ENCODE peak calls at places on chromosomes 16 and 17, in six cellular contexts. One of them, this sample, is unnamed.

GRCh38 chr17:2137342-2138098 is 82.6 kb downstream of the HIC1 start:
- DNase-seq in K562: no peak
- DNase-seq in A549: no peak
- DNase-seq in GM12878: peak
- DNase-seq in endothelial cell of umbilical vein: no peak
- DNase-seq in HepG2: no peak
- DNase-seq in this sample: peak

GRCh38 chr16:19136549-19137196 is 22.9 kb downstream of the ITPRIPL2 start:
- DNase-seq in GM12878: no peak
- DNase-seq in A549: no peak
- DNase-seq in K562: no peak
- DNase-seq in HepG2: no peak
- DNase-seq in endothelial cell of umbilical vein: no peak
- DNase-seq in this sample: peak

GRCh38 chr16:51898872-51899271 is 648.1 kb downstream of the TOX3 start:
- DNase-seq in HepG2: no peak
- DNase-seq in K562: no peak
- DNase-seq in GM12878: no peak
- DNase-seq in endothelial cell of umbilical vein: no peak
- DNase-seq in A549: no peak
- DNase-seq in this sample: no peak

GRCh38 chr16:85166281-85166680 is 54.0 kb upstream of the CIBAR2 start:
- DNase-seq in endothelial cell of umbilical vein: no peak
- DNase-seq in GM12878: no peak
- DNase-seq in K562: no peak
- DNase-seq in HepG2: no peak
- DNase-seq in A549: no peak
- DNase-seq in this sample: no peak

GRCh38 chr16:55248494-55248893 is 75.5 kb upstream of the IRX6 start:
- DNase-seq in K562: no peak
- DNase-seq in HepG2: no peak
- DNase-seq in endothelial cell of umbilical vein: no peak
- DNase-seq in GM12878: no peak
- DNase-seq in A549: no peak
- DNase-seq in this sample: no peak

GRCh38 chr17:69466905-69467630 is 52.6 kb downstream of the MAP2K6 start:
- DNase-seq in A549: no peak
- DNase-seq in endothelial cell of umbilical vein: peak
- DNase-seq in K562: no peak
- DNase-seq in GM12878: no peak
- DNase-seq in HepG2: peak
- DNase-seq in this sample: no peak

GRCh38 chr17:41760878-41761277 is 25.6 kb downstream of the JUP start:
- DNase-seq in K562: no peak
- DNase-seq in GM12878: no peak
- DNase-seq in endothelial cell of umbilical vein: no peak
- DNase-seq in HepG2: no peak
- DNase-seq in A549: no peak
- DNase-seq in this sample: no peak

GRCh38 chr17:10649031-10649430 is 8.1 kb downstream of the MYH3 start:
- DNase-seq in endothelial cell of umbilical vein: no peak
- DNase-seq in HepG2: no peak
- DNase-seq in GM12878: no peak
- DNase-seq in A549: no peak
- DNase-seq in K562: no peak
- DNase-seq in this sample: no peak

GRCh38 chr16:77657016-77657415 is 65.3 kb upstream of the NUDT7 start:
- DNase-seq in A549: no peak
- DNase-seq in GM12878: no peak
- DNase-seq in endothelial cell of umbilical vein: no peak
- DNase-seq in K562: peak
- DNase-seq in HepG2: peak
- DNase-seq in this sample: peak

GRCh38 chr16:69320731-69321073 is 9.6 kb downstream of the VPS4A start:
- DNase-seq in A549: no peak
- DNase-seq in K562: no peak
- DNase-seq in endothelial cell of umbilical vein: no peak
- DNase-seq in HepG2: no peak
- DNase-seq in GM12878: no peak
- DNase-seq in this sample: no peak

GRCh38 chr17:9672266-9672665 is 26.9 kb downstream of the USP43 start:
- DNase-seq in GM12878: no peak
- DNase-seq in HepG2: no peak
- DNase-seq in endothelial cell of umbilical vein: no peak
- DNase-seq in K562: no peak
- DNase-seq in A549: no peak
- DNase-seq in this sample: no peak

GRCh38 chr17:53996896-53997295 is 174.2 kb downstream of the KIF2B start:
- DNase-seq in endothelial cell of umbilical vein: no peak
- DNase-seq in K562: no peak
- DNase-seq in HepG2: no peak
- DNase-seq in GM12878: no peak
- DNase-seq in A549: no peak
- DNase-seq in this sample: no peak

GRCh38 chr17:14198013-14198412 is 38.6 kb downstream of the CDRT15 start:
- DNase-seq in HepG2: no peak
- DNase-seq in A549: no peak
- DNase-seq in K562: no peak
- DNase-seq in GM12878: no peak
- DNase-seq in endothelial cell of umbilical vein: no peak
- DNase-seq in this sample: no peak
- TF ChIP-seq CTCF in HepG2: no peak
- TF ChIP-seq CTCF in A549: no peak
- TF ChIP-seq CTCF in K562: no peak
- TF ChIP-seq CTCF in GM12878: no peak
- TF ChIP-seq CTCF in endothelial cell of umbilical vein: no peak
- TF ChIP-seq CTCF in this sample: no peak

DNA sequence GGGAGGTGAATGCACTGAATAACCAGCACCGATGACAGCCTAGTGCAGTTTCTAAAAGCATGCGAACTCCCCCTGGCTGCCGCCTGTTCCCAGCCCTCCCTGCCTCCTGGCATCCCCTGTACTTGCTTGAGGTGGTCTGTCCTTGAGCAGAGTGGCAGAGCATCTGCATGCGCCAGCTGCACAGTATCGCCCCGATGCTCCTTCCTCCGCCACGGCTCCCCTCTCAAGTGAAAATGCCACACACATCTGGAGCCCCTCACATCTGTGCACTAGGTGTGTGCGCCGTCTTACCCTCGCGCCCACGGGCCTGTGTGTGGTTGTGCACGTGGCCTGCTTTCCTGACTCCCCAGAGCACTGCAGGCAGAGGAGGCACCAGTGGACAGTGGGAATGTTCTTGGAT is 111.9 kb downstream of the CCDC182 start:
- DNase-seq in HepG2: no peak
- DNase-seq in K562: no peak
- DNase-seq in A549: no peak
- DNase-seq in endothelial cell of umbilical vein: no peak
- DNase-seq in GM12878: no peak
- DNase-seq in this sample: no peak
- TF ChIP-seq MYC in HepG2: no peak
- TF ChIP-seq MYC in K562: no peak
- TF ChIP-seq MYC in A549: no peak
- TF ChIP-seq MYC in endothelial cell of umbilical vein: no peak
- TF ChIP-seq MYC in GM12878: no peak
- TF ChIP-seq MYC in this sample: no peak

GRCh38 chr16:25065899-25066298 is 45.6 kb upstream of the LCMT1 start:
- DNase-seq in K562: peak
- DNase-seq in HepG2: peak
- DNase-seq in GM12878: no peak
- DNase-seq in endothelial cell of umbilical vein: no peak
- DNase-seq in A549: no peak
- DNase-seq in this sample: no peak
- TF ChIP-seq CTCF in K562: peak
- TF ChIP-seq CTCF in HepG2: peak
- TF ChIP-seq CTCF in GM12878: peak
- TF ChIP-seq CTCF in endothelial cell of umbilical vein: no peak
- TF ChIP-seq CTCF in A549: no peak
- TF ChIP-seq CTCF in this sample: no peak

GRCh38 chr16:29993191-29993902 is 2.1 kb downstream of the HIRIP3 start:
- DNase-seq in endothelial cell of umbilical vein: no peak
- DNase-seq in K562: no peak
- DNase-seq in HepG2: no peak
- DNase-seq in GM12878: no peak
- DNase-seq in A549: no peak
- DNase-seq in this sample: no peak

GRCh38 chr16:29995330-29995910 is at the start of gene HIRIP3:
- DNase-seq in GM12878: peak
- DNase-seq in K562: peak
- DNase-seq in HepG2: peak
- DNase-seq in endothelial cell of umbilical vein: peak
- DNase-seq in A549: peak
- DNase-seq in this sample: peak

GRCh38 chr16:29993903-29994612 is 1.4 kb downstream of the HIRIP3 start:
- DNase-seq in HepG2: no peak
- DNase-seq in K562: no peak
- DNase-seq in endothelial cell of umbilical vein: no peak
- DNase-seq in GM12878: no peak
- DNase-seq in A549: no peak
- DNase-seq in this sample: no peak

GRCh38 chr16:29995911-29996772 is at the start of gene INO80E:
- DNase-seq in K562: peak
- DNase-seq in GM12878: peak
- DNase-seq in A549: peak
- DNase-seq in endothelial cell of umbilical vein: peak
- DNase-seq in HepG2: peak
- DNase-seq in this sample: peak

GRCh38 chr16:29994613-29995329 is 646 bp downstream of the HIRIP3 start:
- DNase-seq in A549: no peak
- DNase-seq in GM12878: no peak
- DNase-seq in K562: peak
- DNase-seq in HepG2: no peak
- DNase-seq in endothelial cell of umbilical vein: peak
- DNase-seq in this sample: peak
- TF ChIP-seq MYC in A549: no peak
- TF ChIP-seq MYC in GM12878: no peak
- TF ChIP-seq MYC in K562: no peak
- TF ChIP-seq MYC in HepG2: no peak
- TF ChIP-seq MYC in endothelial cell of umbilical vein: no peak
- TF ChIP-seq MYC in this sample: no peak

GRCh38 chr17:49696233-49696761 is 11.5 kb downstream of the SLC35B1 start:
- DNase-seq in GM12878: peak
- DNase-seq in endothelial cell of umbilical vein: no peak
- DNase-seq in HepG2: no peak
- DNase-seq in A549: no peak
- DNase-seq in K562: no peak
- DNase-seq in this sample: peak

GRCh38 chr17:49695698-49696232 is 12.0 kb downstream of the SLC35B1 start:
- DNase-seq in K562: no peak
- DNase-seq in A549: no peak
- DNase-seq in endothelial cell of umbilical vein: no peak
- DNase-seq in HepG2: no peak
- DNase-seq in GM12878: no peak
- DNase-seq in this sample: no peak

GRCh38 chr17:49699967-49700575 is 7.7 kb downstream of the SLC35B1 start:
- DNase-seq in HepG2: no peak
- DNase-seq in K562: no peak
- DNase-seq in GM12878: no peak
- DNase-seq in A549: no peak
- DNase-seq in endothelial cell of umbilical vein: no peak
- DNase-seq in this sample: no peak

GRCh38 chr17:49694847-49695697 is 12.7 kb downstream of the SLC35B1 start:
- DNase-seq in endothelial cell of umbilical vein: peak
- DNase-seq in K562: peak
- DNase-seq in HepG2: peak
- DNase-seq in GM12878: no peak
- DNase-seq in A549: peak
- DNase-seq in this sample: peak

DNA sequence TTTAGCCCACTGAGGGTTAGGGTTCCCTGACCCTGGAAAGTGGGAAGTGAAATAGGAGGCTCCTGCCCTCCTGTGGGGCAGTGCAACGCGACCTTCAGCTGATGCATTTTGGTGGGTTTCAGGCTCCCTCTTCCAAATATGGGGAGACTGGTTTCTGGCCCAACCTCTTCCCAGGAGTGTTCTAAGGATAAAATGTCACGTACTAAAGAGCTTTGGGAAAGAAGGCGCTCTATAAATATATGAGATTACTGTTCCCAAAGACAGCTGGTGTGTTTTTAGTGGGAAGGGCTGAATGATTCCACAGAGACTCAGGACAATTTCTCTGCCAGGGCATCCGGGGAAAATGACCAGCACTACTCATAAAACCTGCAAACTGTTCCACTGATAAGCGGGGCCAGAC is 9.8 kb downstream of the SLC35B1 start:
- DNase-seq in endothelial cell of umbilical vein: no peak
- DNase-seq in K562: no peak
- DNase-seq in GM12878: no peak
- DNase-seq in HepG2: no peak
- DNase-seq in A549: no peak
- DNase-seq in this sample: no peak
- TF ChIP-seq CTCF in endothelial cell of umbilical vein: no peak
- TF ChIP-seq CTCF in K562: no peak
- TF ChIP-seq CTCF in GM12878: no peak
- TF ChIP-seq CTCF in HepG2: no peak
- TF ChIP-seq CTCF in A549: no peak
- TF ChIP-seq CTCF in this sample: no peak

GRCh38 chr17:59785091-59785799 is 77.8 kb downstream of the VMP1 start:
- DNase-seq in endothelial cell of umbilical vein: peak
- DNase-seq in A549: no peak
- DNase-seq in K562: no peak
- DNase-seq in GM12878: no peak
- DNase-seq in HepG2: peak
- DNase-seq in this sample: peak
- TF ChIP-seq MYC in endothelial cell of umbilical vein: no peak
- TF ChIP-seq MYC in A549: no peak
- TF ChIP-seq MYC in K562: no peak
- TF ChIP-seq MYC in GM12878: no peak
- TF ChIP-seq MYC in HepG2: no peak
- TF ChIP-seq MYC in this sample: no peak

DNA sequence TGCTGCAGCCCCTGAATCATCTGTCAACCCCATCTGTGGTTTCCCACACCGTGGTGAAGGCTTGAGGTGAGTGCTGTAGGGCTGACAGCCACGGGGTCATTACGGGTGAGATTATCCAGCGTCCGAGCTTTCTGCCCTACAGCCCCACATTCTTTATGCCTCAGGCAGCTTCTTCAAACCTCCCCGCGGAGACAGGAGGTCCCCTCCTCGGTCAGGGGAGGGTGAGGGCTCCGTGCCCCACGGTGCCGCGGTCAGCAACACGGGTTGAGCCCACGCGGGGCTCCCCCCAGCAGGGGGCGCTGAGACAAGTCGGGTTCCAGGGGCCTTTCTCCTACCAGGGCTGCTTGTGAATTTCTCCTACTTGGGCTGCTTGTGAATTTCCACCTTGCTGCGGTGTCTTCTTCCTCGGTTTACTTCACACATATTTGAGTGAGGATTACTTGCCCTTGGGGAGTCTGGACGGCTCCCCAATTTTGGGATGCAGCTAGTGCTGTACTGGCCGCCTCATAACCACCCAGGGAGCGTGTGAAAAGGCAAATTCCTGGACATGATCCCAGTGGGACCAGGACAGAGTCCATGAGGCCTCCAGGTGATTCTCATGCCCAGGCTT is 18.1 kb upstream of the WFIKKN2 start:
- DNase-seq in A549: peak
- DNase-seq in endothelial cell of umbilical vein: no peak
- DNase-seq in GM12878: no peak
- DNase-seq in K562: peak
- DNase-seq in HepG2: no peak
- DNase-seq in this sample: peak
- TF ChIP-seq CTCF in A549: peak
- TF ChIP-seq CTCF in endothelial cell of umbilical vein: peak
- TF ChIP-seq CTCF in GM12878: peak
- TF ChIP-seq CTCF in K562: peak
- TF ChIP-seq CTCF in HepG2: peak
- TF ChIP-seq CTCF in this sample: peak